ENCODE peak calls at places on chromosomes 11 and 22, in six cellular contexts. One of them, this sample, is unnamed.

GRCh38 chr22:42768385-42769035 is 47.8 kb upstream of the A4GALT start:
- DNase-seq in HepG2: no peak
- DNase-seq in WTC11: no peak
- DNase-seq in K562: no peak
- DNase-seq in H1: no peak
- DNase-seq in endothelial cell of umbilical vein: no peak
- DNase-seq in this sample: no peak

GRCh38 chr22:49771266-49772065 is 56.2 kb downstream of the BRD1 start:
- DNase-seq in K562: no peak
- DNase-seq in HepG2: no peak
- DNase-seq in endothelial cell of umbilical vein: no peak
- DNase-seq in WTC11: peak
- DNase-seq in H1: peak
- DNase-seq in this sample: no peak

GRCh38 chr22:47628477-47629272 is 866.2 kb downstream of the TBC1D22A start:
- DNase-seq in K562: no peak
- DNase-seq in HepG2: no peak
- DNase-seq in WTC11: no peak
- DNase-seq in endothelial cell of umbilical vein: no peak
- DNase-seq in H1: no peak
- DNase-seq in this sample: no peak

GRCh38 chr11:109362059-109362458 is 59.9 kb upstream of the C11orf87 start:
- DNase-seq in K562: no peak
- DNase-seq in WTC11: no peak
- DNase-seq in endothelial cell of umbilical vein: no peak
- DNase-seq in HepG2: no peak
- DNase-seq in H1: no peak
- DNase-seq in this sample: no peak

GRCh38 chr11:65224939-65225283 is 36.9 kb upstream of the POLA2 start:
- DNase-seq in K562: peak
- DNase-seq in WTC11: no peak
- DNase-seq in endothelial cell of umbilical vein: peak
- DNase-seq in HepG2: no peak
- DNase-seq in H1: no peak
- DNase-seq in this sample: peak

GRCh38 chr11:30392221-30392784 is 69.4 kb downstream of the ARL14EP start:
- DNase-seq in H1: no peak
- DNase-seq in K562: no peak
- DNase-seq in WTC11: no peak
- DNase-seq in HepG2: no peak
- DNase-seq in endothelial cell of umbilical vein: no peak
- DNase-seq in this sample: no peak

GRCh38 chr11:31807791-31808074 is 3.4 kb downstream of the PAX6 start:
- DNase-seq in WTC11: no peak
- DNase-seq in H1: no peak
- DNase-seq in K562: no peak
- DNase-seq in HepG2: no peak
- DNase-seq in endothelial cell of umbilical vein: no peak
- DNase-seq in this sample: no peak

GRCh38 chr11:10317776-10318526 is 13.1 kb downstream of the ADM start:
- DNase-seq in K562: no peak
- DNase-seq in H1: no peak
- DNase-seq in WTC11: no peak
- DNase-seq in HepG2: no peak
- DNase-seq in endothelial cell of umbilical vein: no peak
- DNase-seq in this sample: no peak

GRCh38 chr11:123740787-123741158 is 687 bp downstream of the ZNF202 start:
- DNase-seq in WTC11: no peak
- DNase-seq in endothelial cell of umbilical vein: no peak
- DNase-seq in HepG2: no peak
- DNase-seq in H1: no peak
- DNase-seq in K562: peak
- DNase-seq in this sample: no peak

GRCh38 chr22:37486224-37486845 is at the start of gene MFNG:
- DNase-seq in WTC11: peak
- DNase-seq in HepG2: peak
- DNase-seq in K562: peak
- DNase-seq in endothelial cell of umbilical vein: peak
- DNase-seq in H1: peak
- DNase-seq in this sample: peak

GRCh38 chr22:29265306-29265705 is 2.5 kb downstream of the RHBDD3 start:
- DNase-seq in H1: no peak
- DNase-seq in WTC11: no peak
- DNase-seq in endothelial cell of umbilical vein: no peak
- DNase-seq in HepG2: no peak
- DNase-seq in K562: no peak
- DNase-seq in this sample: no peak

GRCh38 chr11:60994450-60995135 is 23.1 kb downstream of the CD6 start:
- DNase-seq in WTC11: no peak
- DNase-seq in HepG2: no peak
- DNase-seq in endothelial cell of umbilical vein: no peak
- DNase-seq in H1: no peak
- DNase-seq in K562: no peak
- DNase-seq in this sample: no peak

GRCh38 chr11:48142886-48143285 is 73.7 kb upstream of the OR4B1 start:
- DNase-seq in endothelial cell of umbilical vein: no peak
- DNase-seq in WTC11: no peak
- DNase-seq in H1: no peak
- DNase-seq in HepG2: no peak
- DNase-seq in K562: no peak
- DNase-seq in this sample: no peak

GRCh38 chr11:9493492-9493891 is 32.7 kb downstream of the ZNF143 start:
- DNase-seq in WTC11: no peak
- DNase-seq in HepG2: no peak
- DNase-seq in K562: no peak
- DNase-seq in H1: no peak
- DNase-seq in endothelial cell of umbilical vein: no peak
- DNase-seq in this sample: no peak

GRCh38 chr11:126329644-126330200 is 25.8 kb upstream of the ST3GAL4 start:
- DNase-seq in H1: no peak
- DNase-seq in WTC11: no peak
- DNase-seq in endothelial cell of umbilical vein: no peak
- DNase-seq in HepG2: no peak
- DNase-seq in K562: no peak
- DNase-seq in this sample: no peak

GRCh38 chr11:9574806-9575530 is 1.5 kb downstream of the WEE1 start:
- DNase-seq in WTC11: peak
- DNase-seq in H1: peak
- DNase-seq in K562: peak
- DNase-seq in HepG2: peak
- DNase-seq in endothelial cell of umbilical vein: peak
- DNase-seq in this sample: peak

GRCh38 chr11:100631316-100631715 is 55.8 kb upstream of the ARHGAP42 start:
- DNase-seq in K562: no peak
- DNase-seq in endothelial cell of umbilical vein: no peak
- DNase-seq in H1: no peak
- DNase-seq in WTC11: no peak
- DNase-seq in HepG2: no peak
- DNase-seq in this sample: no peak

GRCh38 chr11:24356501-24356900 is 140.4 kb upstream of the LUZP2 start:
- DNase-seq in H1: no peak
- DNase-seq in HepG2: no peak
- DNase-seq in K562: no peak
- DNase-seq in endothelial cell of umbilical vein: no peak
- DNase-seq in WTC11: no peak
- DNase-seq in this sample: no peak

GRCh38 chr22:48701296-48702030 is 1126.2 kb downstream of the BRD1 start:
- DNase-seq in WTC11: no peak
- DNase-seq in HepG2: peak
- DNase-seq in K562: no peak
- DNase-seq in endothelial cell of umbilical vein: no peak
- DNase-seq in H1: no peak
- DNase-seq in this sample: no peak

GRCh38 chr11:84056696-84057095 is 770.5 kb upstream of the CCDC90B start:
- DNase-seq in HepG2: no peak
- DNase-seq in endothelial cell of umbilical vein: no peak
- DNase-seq in K562: no peak
- DNase-seq in H1: no peak
- DNase-seq in WTC11: no peak
- DNase-seq in this sample: no peak

GRCh38 chr22:19912236-19912999 is 29.2 kb upstream of the COMT start:
- DNase-seq in endothelial cell of umbilical vein: no peak
- DNase-seq in H1: peak
- DNase-seq in WTC11: no peak
- DNase-seq in K562: peak
- DNase-seq in HepG2: no peak
- DNase-seq in this sample: no peak

GRCh38 chr11:76049506-76049905 is 156.8 kb downstream of the WNT11 start:
- DNase-seq in H1: no peak
- DNase-seq in HepG2: no peak
- DNase-seq in endothelial cell of umbilical vein: no peak
- DNase-seq in K562: no peak
- DNase-seq in WTC11: no peak
- DNase-seq in this sample: no peak

GRCh38 chr11:73367482-73368024 is 8.6 kb upstream of the RELT start:
- DNase-seq in K562: no peak
- DNase-seq in HepG2: no peak
- DNase-seq in endothelial cell of umbilical vein: no peak
- DNase-seq in H1: no peak
- DNase-seq in WTC11: no peak
- DNase-seq in this sample: no peak

GRCh38 chr11:65856689-65857499 is 1.1 kb downstream of the CFL1 start:
- DNase-seq in WTC11: peak
- DNase-seq in H1: peak
- DNase-seq in K562: peak
- DNase-seq in endothelial cell of umbilical vein: peak
- DNase-seq in HepG2: peak
- DNase-seq in this sample: no peak

GRCh38 chr11:128580612-128581011 is 6.7 kb downstream of the ETS1 start:
- DNase-seq in HepG2: no peak
- DNase-seq in WTC11: no peak
- DNase-seq in K562: no peak
- DNase-seq in endothelial cell of umbilical vein: peak
- DNase-seq in H1: no peak
- DNase-seq in this sample: no peak

GRCh38 chr11:62908468-62909072 is 12.6 kb downstream of the CHRM1 start:
- DNase-seq in H1: no peak
- DNase-seq in HepG2: no peak
- DNase-seq in endothelial cell of umbilical vein: no peak
- DNase-seq in WTC11: no peak
- DNase-seq in K562: no peak
- DNase-seq in this sample: no peak

GRCh38 chr11:31655483-31655882 is 145.9 kb downstream of the ELP4 start:
- DNase-seq in WTC11: no peak
- DNase-seq in HepG2: peak
- DNase-seq in endothelial cell of umbilical vein: no peak
- DNase-seq in H1: no peak
- DNase-seq in K562: no peak
- DNase-seq in this sample: peak

GRCh38 chr22:48075604-48076400 is 1313.4 kb downstream of the TBC1D22A start:
- DNase-seq in WTC11: no peak
- DNase-seq in endothelial cell of umbilical vein: no peak
- DNase-seq in K562: no peak
- DNase-seq in H1: no peak
- DNase-seq in HepG2: no peak
- DNase-seq in this sample: no peak

GRCh38 chr11:66850588-66851250 is 6.1 kb upstream of the LRFN4 start:
- DNase-seq in WTC11: no peak
- DNase-seq in HepG2: no peak
- DNase-seq in K562: no peak
- DNase-seq in endothelial cell of umbilical vein: no peak
- DNase-seq in H1: no peak
- DNase-seq in this sample: no peak

DNA sequence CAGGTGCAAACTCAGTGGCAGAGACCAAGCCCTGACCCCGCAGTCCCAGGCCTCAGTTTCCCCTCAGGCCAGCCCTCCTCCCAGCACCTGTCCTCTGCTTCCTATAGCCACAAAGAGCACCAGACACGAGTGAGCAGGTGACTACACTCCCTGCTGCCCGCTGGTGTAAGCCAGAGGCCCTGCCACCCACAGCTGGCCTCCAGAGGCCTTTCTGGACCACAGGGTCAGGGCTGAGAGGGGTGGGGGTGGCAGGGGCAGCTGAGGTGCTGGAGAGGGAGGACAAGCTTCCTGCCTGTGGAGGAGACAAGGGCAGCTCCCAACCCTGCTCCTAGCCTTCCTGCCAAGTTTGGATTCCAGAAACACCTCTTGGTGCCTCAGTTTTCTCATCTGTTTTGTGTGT is 31.3 kb upstream of the WNT7B start:
- DNase-seq in WTC11: no peak
- DNase-seq in HepG2: no peak
- DNase-seq in K562: no peak
- DNase-seq in H1: no peak
- DNase-seq in endothelial cell of umbilical vein: no peak
- DNase-seq in this sample: no peak
- TF ChIP-seq JUN in WTC11: no peak
- TF ChIP-seq JUN in HepG2: no peak
- TF ChIP-seq JUN in K562: no peak
- TF ChIP-seq JUN in H1: no peak
- TF ChIP-seq JUN in endothelial cell of umbilical vein: no peak
- TF ChIP-seq JUN in this sample: no peak

DNA sequence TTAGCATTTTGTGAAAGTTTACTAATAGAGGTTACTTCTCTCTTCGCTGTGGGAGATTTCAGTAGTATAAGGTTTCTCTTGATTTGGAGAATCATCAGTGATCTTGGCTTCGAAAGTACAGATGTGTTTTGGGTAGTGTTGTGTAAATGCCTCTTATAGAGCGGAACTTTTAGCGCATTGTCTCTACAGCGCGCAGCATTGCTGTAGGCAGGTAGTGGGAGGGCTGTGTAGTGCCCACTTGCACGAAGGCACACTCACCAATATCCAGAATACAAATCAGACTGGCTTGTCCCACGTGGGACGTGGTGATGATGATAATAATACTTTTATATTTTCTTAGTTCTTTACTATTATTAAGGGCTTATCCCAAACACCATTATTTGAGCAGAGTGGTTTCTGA is 51.4 kb downstream of the FAM83F start:
- DNase-seq in endothelial cell of umbilical vein: no peak
- DNase-seq in HepG2: no peak
- DNase-seq in H1: no peak
- DNase-seq in K562: no peak
- DNase-seq in WTC11: no peak
- DNase-seq in this sample: no peak
- TF ChIP-seq JUN in endothelial cell of umbilical vein: no peak
- TF ChIP-seq JUN in HepG2: no peak
- TF ChIP-seq JUN in H1: no peak
- TF ChIP-seq JUN in K562: no peak
- TF ChIP-seq JUN in WTC11: no peak
- TF ChIP-seq JUN in this sample: no peak

DNA sequence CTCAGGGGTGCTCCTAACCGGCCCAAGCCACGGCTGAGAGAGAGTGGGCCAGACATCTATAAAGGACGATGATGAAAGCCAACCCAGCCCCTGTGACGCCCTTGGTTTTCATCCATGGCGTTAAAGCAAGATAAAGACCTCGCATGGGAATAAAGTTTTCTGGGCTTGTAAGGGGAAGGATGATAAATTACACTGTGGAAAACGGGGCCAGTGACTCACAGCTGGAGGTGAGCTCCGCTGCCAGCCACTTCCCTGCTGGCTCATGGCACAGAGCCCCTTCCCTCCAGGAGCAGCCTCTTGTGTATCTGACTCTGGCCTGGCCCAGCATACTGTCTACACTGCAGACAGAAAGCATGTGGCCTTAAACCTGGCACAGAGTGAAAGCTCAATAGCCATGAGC is 503.2 kb upstream of the B3GAT1 start:
- DNase-seq in endothelial cell of umbilical vein: no peak
- DNase-seq in HepG2: no peak
- DNase-seq in WTC11: no peak
- DNase-seq in H1: no peak
- DNase-seq in K562: no peak
- DNase-seq in this sample: no peak
- TF ChIP-seq JUN in endothelial cell of umbilical vein: no peak
- TF ChIP-seq JUN in HepG2: no peak
- TF ChIP-seq JUN in WTC11: no peak
- TF ChIP-seq JUN in H1: no peak
- TF ChIP-seq JUN in K562: no peak
- TF ChIP-seq JUN in this sample: no peak

GRCh38 chr11:69080361-69080973 is 31.7 kb downstream of the TPCN2 start:
- DNase-seq in endothelial cell of umbilical vein: no peak
- DNase-seq in H1: no peak
- DNase-seq in WTC11: no peak
- DNase-seq in HepG2: no peak
- DNase-seq in K562: no peak
- DNase-seq in this sample: no peak
- TF ChIP-seq JUN in endothelial cell of umbilical vein: no peak
- TF ChIP-seq JUN in H1: no peak
- TF ChIP-seq JUN in WTC11: no peak
- TF ChIP-seq JUN in HepG2: no peak
- TF ChIP-seq JUN in K562: no peak
- TF ChIP-seq JUN in this sample: no peak

This sample was measured in A549.